ENCODE peak calls at places on chromosomes 2 and 18, in eight cellular contexts. J is stomach, I is A549, V is tibial nerve, Y is sigmoid colon, Q is ovary, E is K562, B is H1. P is an unnamed sample.

GRCh38 chr18:12990128-12990485 is 1.1 kb upstream of the CEP192 start:
- DNase-seq in B (no peak), Y (no peak), Q (no peak), E (peak), J (no peak), V (no peak), I (no peak), P (no peak)

GRCh38 chr2:24175631-24176030 is 778 bp downstream of the FAM228A start:
- DNase-seq in Y (no peak), V (no peak), Q (no peak), E (no peak), I (no peak), J (no peak), B (no peak), P (no peak)

GRCh38 chr2:202187570-202187969 is 50.8 kb downstream of the SUMO1 start:
- DNase-seq in V (no peak), B (no peak), E (no peak), J (no peak), Q (no peak), I (peak), Y (no peak), P (no peak)

GRCh38 chr2:120761911-120762310 is 26.2 kb downstream of the GLI2 start:
- DNase-seq in J (no peak), V (no peak), Y (peak), B (no peak), E (no peak), I (no peak), Q (no peak), P (no peak)

GRCh38 chr18:21134895-21135294 is 23.3 kb upstream of the ROCK1 start:
- DNase-seq in Q (no peak), J (no peak), B (no peak), V (no peak), Y (no peak), I (peak), E (no peak), P (no peak)

GRCh38 chr2:180336550-180336949 is 329.5 kb upstream of the CWC22 start:
- DNase-seq in I (no peak), V (no peak), E (no peak), Q (no peak), Y (no peak), J (no peak), B (no peak), P (no peak)

GRCh38 chr2:55153564-55154315 is 78.4 kb downstream of the CLHC1 start:
- DNase-seq in Y (no peak), B (no peak), Q (no peak), V (no peak), E (no peak), J (no peak), I (no peak), P (no peak)

GRCh38 chr2:95354469-95354901 is 48.0 kb upstream of the FAHD2A start:
- DNase-seq in I (no peak), B (no peak), J (peak), Y (peak), E (no peak), V (no peak), Q (no peak), P (no peak)

GRCh38 chr2:1492696-1493095 is 79.4 kb downstream of the TPO start:
- DNase-seq in B (no peak), E (no peak), V (no peak), Y (peak), J (peak), Q (no peak), I (no peak), P (no peak)

GRCh38 chr2:48694143-48694542 is 61.4 kb downstream of the LHCGR start:
- DNase-seq in Y (no peak), J (no peak), V (no peak), E (no peak), B (peak), I (no peak), Q (no peak), P (no peak)

GRCh38 chr2:6650311-6650710 is 215.4 kb downstream of the CMPK2 start:
- DNase-seq in B (no peak), Y (no peak), Q (no peak), V (no peak), I (no peak), J (no peak), E (no peak), P (no peak)

GRCh38 chr18:5756823-5757222 is 138.5 kb downstream of the TMEM200C start:
- DNase-seq in V (no peak), Y (no peak), Q (no peak), B (no peak), I (no peak), J (no peak), E (no peak), P (no peak)

DNA sequence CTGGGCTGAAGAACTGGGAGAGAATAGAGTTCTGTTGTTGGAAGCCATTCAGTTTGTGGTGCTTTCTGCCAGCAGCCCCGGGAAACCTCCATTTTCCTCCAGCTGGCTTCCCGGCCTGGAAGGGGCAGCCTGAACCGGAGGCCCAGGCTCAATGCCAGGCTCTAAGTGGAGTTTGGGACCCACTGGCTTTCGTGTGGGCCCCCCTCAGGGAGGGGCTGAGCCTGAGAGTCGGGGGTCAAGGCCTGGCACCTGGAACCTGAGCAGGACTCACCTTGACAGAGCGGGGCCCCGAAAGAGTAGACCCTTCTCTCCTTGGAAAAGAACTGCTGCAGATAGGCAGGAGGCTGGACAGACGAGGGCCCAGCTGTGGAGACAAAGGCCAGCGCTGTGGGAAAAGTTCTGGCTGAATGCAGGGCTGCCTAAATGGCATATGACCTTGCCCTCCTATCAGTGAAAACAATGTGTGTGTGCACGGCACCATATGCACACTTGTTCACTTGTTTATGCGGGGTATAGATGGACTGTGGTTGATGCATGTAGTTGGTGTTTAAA is 34.8 kb upstream of the ASB18 start:
- DNase-seq in Y (no peak), B (no peak), Q (no peak), E (no peak), V (no peak), I (no peak), J (no peak), P (no peak)
- TF ChIP-seq EP300 in Y (no peak), B (no peak), Q (no peak), E (no peak), V (no peak), I (no peak), J (no peak), P (no peak)

GRCh38 chr2:101382406-101382805 is 4.9 kb downstream of the CREG2 start:
- DNase-seq in V (no peak), Q (no peak), I (no peak), J (no peak), B (no peak), Y (no peak), E (no peak), P (no peak)

GRCh38 chr2:101386599-101387150 is 628 bp downstream of the CREG2 start:
- DNase-seq in V (no peak), J (no peak), I (no peak), E (no peak), B (no peak), Q (no peak), Y (no peak), P (peak)

GRCh38 chr2:101388232-101388631 is 929 bp upstream of the CREG2 start:
- DNase-seq in Q (no peak), V (no peak), E (no peak), B (no peak), Y (no peak), J (no peak), I (peak), P (no peak)

GRCh38 chr2:101383016-101383541 is 4.2 kb downstream of the CREG2 start:
- DNase-seq in I (no peak), J (no peak), E (no peak), Y (no peak), Q (no peak), V (no peak), B (no peak), P (no peak)

DNA sequence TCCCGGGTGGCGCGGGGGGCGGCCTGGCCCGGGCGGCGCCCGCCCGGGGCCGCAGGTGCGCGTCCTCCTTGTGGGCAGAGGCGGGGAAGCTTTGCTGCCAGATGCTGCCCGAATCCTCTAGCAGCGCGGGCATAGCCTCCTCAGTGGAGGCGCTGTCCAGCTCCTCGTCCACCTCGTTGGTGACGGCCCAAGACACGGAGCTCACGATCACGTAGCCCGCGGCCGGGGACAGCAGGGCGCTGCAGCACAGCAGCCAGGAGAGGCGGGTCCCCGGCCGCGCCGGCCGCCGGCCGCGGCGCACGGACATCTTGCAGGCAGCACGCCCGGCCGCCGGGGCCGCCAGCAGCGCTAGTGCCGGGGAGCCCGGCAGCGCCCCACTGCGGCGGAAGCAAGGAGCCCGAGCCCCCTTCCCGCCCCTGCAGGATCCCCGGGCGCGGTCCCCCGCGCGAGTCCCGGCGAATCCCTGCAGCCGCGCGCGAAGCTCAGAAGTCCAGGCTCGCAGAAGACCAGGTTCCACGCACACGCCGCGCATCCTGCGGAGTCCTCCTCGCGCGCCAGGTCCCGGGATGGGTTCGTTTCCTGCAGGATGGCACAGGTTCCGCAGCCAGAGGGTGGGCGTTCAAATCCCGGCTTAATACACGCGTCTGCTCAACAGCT is at the start of gene CREG2:
- DNase-seq in V (no peak), E (peak), Q (peak), B (peak), J (peak), Y (peak), I (peak), P (peak)
- H3K4me3 ChIP-seq in V (peak), E (no peak), Q (peak), B (peak), J (peak), Y (peak), I (peak), P (no peak)

GRCh38 chr2:138499684-138500083 is 1.9 kb upstream of the SPOPL start:
- DNase-seq in Y (no peak), B (no peak), Q (no peak), V (no peak), E (no peak), J (no peak), I (no peak), P (no peak)

GRCh38 chr2:138500592-138501426 is 761 bp upstream of the SPOPL start:
- DNase-seq in Y (peak), Q (no peak), V (no peak), J (no peak), I (no peak), E (peak), B (no peak), P (no peak)

GRCh38 chr2:138502253-138503086 is 900 bp downstream of the SPOPL start:
- DNase-seq in Q (no peak), J (peak), I (no peak), E (peak), Y (no peak), V (no peak), B (no peak), P (no peak)

GRCh38 chr2:138503087-138503442 is 1.5 kb downstream of the SPOPL start:
- DNase-seq in B (no peak), I (no peak), Y (no peak), J (no peak), V (no peak), E (no peak), Q (no peak), P (no peak)

DNA sequence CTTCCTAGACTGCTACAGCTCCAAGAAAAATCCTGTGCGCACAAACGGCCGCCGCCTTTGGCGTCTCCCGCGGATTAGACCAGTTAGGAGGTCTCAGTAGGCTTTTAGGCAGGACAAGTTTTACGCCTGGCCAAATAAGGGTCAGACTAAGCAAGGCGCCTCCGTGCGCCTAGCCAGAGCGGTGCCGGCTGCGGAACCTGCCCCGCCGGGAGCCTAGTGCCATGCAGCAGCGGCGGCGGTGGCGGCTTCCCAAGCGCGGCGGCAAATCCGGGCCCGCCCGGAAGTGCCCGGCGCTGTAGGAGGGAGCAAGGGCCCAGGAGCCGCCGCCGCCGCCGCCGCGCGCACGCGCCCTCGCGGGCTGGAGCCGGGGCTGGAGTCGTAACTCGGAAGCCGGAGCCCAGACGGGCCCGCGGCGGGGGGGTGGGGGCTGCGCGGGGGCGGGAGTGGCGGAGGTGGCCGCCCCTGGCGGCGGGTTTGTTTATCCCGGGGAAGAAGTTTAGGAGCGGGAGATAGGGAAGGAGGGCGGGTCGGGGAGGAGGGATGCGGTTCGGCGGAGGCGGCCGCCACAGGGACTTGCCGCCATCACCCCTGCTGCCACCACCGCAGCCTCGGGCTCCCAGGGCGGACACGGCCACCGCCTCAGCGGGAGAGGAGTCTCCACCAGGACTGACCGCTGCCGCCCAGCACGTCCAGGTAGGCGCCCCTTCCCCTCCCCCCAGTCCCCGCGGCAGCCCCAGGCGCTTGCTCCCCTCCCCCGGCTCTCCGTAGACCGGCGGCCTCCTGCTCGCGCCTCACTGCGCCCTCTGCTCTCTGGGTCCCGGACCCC is at the start of gene SPOPL:
- DNase-seq in Q (peak), I (peak), Y (peak), V (peak), J (peak), E (peak), B (peak), P (peak)
- TF ChIP-seq POLR2A in Q (peak), I (peak), Y (peak), V (peak), J (no peak), E (peak), B (peak), P (no peak)

GRCh38 chr18:37419272-37419671 is 146.3 kb downstream of the CELF4 start:
- DNase-seq in E (no peak), V (no peak), Y (no peak), I (peak), J (no peak), Q (no peak), B (no peak), P (no peak)
- TF ChIP-seq EP300 in E (no peak), V (no peak), Y (no peak), I (no peak), J (no peak), Q (no peak), B (no peak), P (no peak)

GRCh38 chr2:74199871-74200305 is 1.5 kb downstream of the MTHFD2 start:
- DNase-seq in Q (no peak), Y (no peak), J (no peak), V (no peak), E (peak), I (no peak), B (no peak), P (no peak)
- H3K4me3 ChIP-seq in Q (peak), Y (peak), J (peak), V (peak), E (peak), I (peak), B (peak), P (no peak)

DNA sequence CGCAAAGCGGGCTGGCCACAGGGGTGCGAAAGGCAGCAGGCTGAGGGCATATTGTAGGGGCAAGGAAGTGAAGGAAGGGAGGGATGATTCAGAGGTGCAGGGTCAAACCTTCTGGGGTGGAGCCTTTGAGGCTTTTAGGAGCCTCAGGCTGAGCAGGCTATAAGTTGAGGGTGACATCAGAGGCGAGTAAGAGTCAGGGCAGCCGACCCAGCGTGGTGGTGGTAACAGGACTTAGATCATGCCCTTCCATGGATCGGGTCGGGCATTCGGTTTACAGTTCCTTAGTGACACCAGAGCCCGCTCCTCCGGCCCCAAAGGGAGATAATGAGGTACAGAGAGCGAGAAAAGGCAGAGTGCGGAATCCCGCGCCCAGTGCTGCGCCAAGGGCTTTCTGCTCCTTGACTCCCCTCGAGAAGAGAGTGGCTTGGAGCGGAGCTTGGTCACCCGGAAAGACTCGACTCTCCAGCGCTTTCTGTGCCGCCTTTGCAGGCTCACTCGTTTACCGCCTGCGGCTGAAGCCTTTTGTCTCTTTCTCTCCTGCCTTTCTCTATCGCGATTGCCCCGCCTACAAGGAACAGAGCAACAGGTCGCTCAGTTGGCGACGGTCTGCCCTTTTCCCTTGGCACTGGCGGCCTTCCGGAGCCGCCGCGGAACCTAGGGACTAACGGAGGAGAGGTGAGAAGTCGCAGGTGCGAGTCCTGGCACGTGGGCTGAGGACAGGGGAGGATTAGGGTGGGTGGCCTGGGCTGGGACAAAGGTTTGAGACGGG is 719 bp downstream of the LBX2 start:
- DNase-seq in Y (no peak), I (peak), Q (no peak), J (peak), E (no peak), V (no peak), B (no peak), P (peak)
- TF ChIP-seq POLR2A in Y (no peak), I (no peak), Q (no peak), J (no peak), E (no peak), V (no peak), B (no peak), P (no peak)

DNA sequence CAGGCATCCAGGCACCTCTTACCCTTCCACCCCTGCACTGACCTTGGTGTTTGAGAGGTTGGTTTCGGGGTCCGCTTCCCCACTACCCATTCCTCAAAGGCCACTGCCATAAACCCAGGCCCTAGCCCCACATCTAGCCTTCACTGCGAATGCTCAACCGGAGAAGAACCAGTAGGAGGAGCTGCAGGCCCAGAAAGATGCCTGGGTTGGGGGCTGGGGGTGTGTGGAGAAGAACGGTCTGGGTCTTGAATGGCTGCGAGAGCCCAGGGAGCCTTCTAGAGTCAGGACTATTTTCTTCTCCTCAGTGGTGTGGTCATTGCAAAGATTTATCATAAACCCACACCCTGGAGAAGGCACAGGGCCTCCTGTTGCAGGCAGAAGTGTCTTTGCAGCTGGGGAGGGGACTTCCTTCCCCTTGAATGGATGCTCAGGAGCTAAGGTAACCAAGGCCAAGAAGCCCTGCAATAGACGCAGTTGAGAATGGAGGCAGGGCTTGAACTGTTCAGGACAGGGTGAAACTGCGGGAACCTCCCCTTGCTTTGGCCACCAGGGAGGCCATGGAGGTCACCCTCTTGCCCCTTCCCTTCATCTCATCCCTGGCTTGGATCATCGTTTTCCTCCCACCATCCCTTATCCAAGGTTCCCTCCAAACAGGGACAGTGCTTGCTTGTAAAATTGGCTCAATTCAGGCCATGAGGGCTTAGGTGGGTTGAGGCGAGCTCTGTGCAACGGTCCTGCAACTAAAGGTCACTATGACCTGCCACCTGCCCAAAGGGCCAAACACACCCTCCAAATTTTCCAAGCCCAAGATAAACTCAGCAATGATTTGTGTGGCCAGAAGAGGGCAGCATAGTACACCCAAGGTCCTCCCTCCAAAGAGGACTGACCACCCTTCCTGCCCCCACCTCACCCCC is 20.9 kb downstream of the THNSL2 start:
- DNase-seq in J (no peak), Q (no peak), V (no peak), E (peak), Y (no peak), B (no peak), I (peak), P (no peak)
- TF ChIP-seq EP300 in J (no peak), Q (no peak), V (no peak), E (no peak), Y (no peak), B (no peak), I (no peak), P (no peak)

GRCh38 chr2:206443735-206444527 is 599 bp downstream of the ADAM23 start:
- DNase-seq in E (no peak), J (no peak), I (peak), B (no peak), Q (no peak), V (no peak), Y (no peak), P (no peak)

GRCh38 chr2:206438196-206438727 is 5.1 kb upstream of the ADAM23 start:
- DNase-seq in Q (no peak), J (no peak), V (no peak), Y (no peak), E (no peak), I (no peak), B (no peak), P (no peak)

GRCh38 chr2:206445948-206446347 is 2.6 kb downstream of the ADAM23 start:
- DNase-seq in E (no peak), V (no peak), Q (no peak), I (no peak), J (no peak), B (no peak), Y (no peak), P (no peak)

GRCh38 chr2:206442854-206443734 is at the start of gene ADAM23:
- DNase-seq in I (peak), B (peak), Q (peak), E (peak), Y (no peak), V (no peak), J (no peak), P (no peak)

GRCh38 chr2:206442516-206442853 is 847 bp upstream of the ADAM23 start:
- DNase-seq in V (no peak), Q (no peak), J (no peak), E (no peak), Y (no peak), B (no peak), I (no peak), P (no peak)
- H3K4me3 ChIP-seq in V (peak), Q (no peak), J (peak), E (no peak), Y (peak), B (peak), I (peak), P (peak)

P was measured in upper lobe of left lung.